ENCODE peak calls at places on chromosomes 3 and 15, in seven cellular contexts. A, P, S, N, C, D and U are unnamed samples.

GRCh38 chr3:101533603-101533968 is 20.6 kb upstream of the SENP7 start:
- DNase-seq in N (no peak), P (no peak), C (no peak), S (no peak), D (no peak), A (no peak), U (no peak)

GRCh38 chr3:79019137-79019923 is 748.5 kb downstream of the ROBO1 start:
- DNase-seq in S (peak), C (peak), D (peak), N (peak), A (peak), P (peak), U (peak)

GRCh38 chr3:37676885-37677284 is 184.8 kb upstream of the CTDSPL start:
- DNase-seq in S (no peak), P (no peak), A (no peak), C (no peak), D (no peak), N (no peak), U (no peak)

GRCh38 chr15:39631357-39631756 is 50.5 kb downstream of the THBS1 start:
- DNase-seq in D (no peak), C (no peak), N (no peak), A (no peak), P (no peak), S (no peak), U (no peak)

GRCh38 chr3:1442271-1442670 is 349.4 kb downstream of the CNTN6 start:
- DNase-seq in P (no peak), N (no peak), C (no peak), D (no peak), S (no peak), A (no peak), U (no peak)

GRCh38 chr3:177050466-177051237 is 146.6 kb downstream of the TBL1XR1 start:
- DNase-seq in C (no peak), D (peak), N (peak), P (no peak), A (peak), S (peak), U (peak)

GRCh38 chr3:13492048-13492447 is 11.9 kb downstream of the HDAC11 start:
- DNase-seq in S (no peak), P (no peak), A (no peak), N (no peak), D (no peak), C (no peak), U (no peak)

GRCh38 chr3:71491141-71491752 is 92.3 kb downstream of the FOXP1 start:
- DNase-seq in S (no peak), D (no peak), A (no peak), N (no peak), P (no peak), C (no peak), U (no peak)

GRCh38 chr3:63753995-63754394 is 65.1 kb upstream of the C3orf49 start:
- DNase-seq in S (no peak), N (no peak), P (no peak), D (no peak), A (no peak), C (no peak), U (no peak)

GRCh38 chr15:67383903-67384302 is 129.3 kb downstream of the IQCH start:
- DNase-seq in A (no peak), P (no peak), C (no peak), N (no peak), D (no peak), S (no peak), U (no peak)

GRCh38 chr3:157333551-157333991 is 103.1 kb upstream of the PTX3 start:
- DNase-seq in N (no peak), P (no peak), S (peak), C (no peak), D (no peak), A (no peak), U (no peak)

GRCh38 chr3:37604336-37604833 is 257.3 kb upstream of the CTDSPL start:
- DNase-seq in D (no peak), A (no peak), C (no peak), N (no peak), P (no peak), S (no peak), U (no peak)

GRCh38 chr3:16286161-16286560 is 21.1 kb downstream of the OXNAD1 start:
- DNase-seq in N (no peak), D (no peak), A (peak), P (no peak), S (no peak), C (no peak), U (no peak)

GRCh38 chr3:71119171-71119570 is 464.4 kb downstream of the FOXP1 start:
- DNase-seq in C (no peak), S (no peak), N (no peak), D (no peak), A (no peak), P (no peak), U (no peak)

GRCh38 chr3:38005076-38006020 is 14.8 kb downstream of the VILL start:
- DNase-seq in P (peak), A (no peak), D (peak), C (peak), N (no peak), S (no peak), U (no peak)

GRCh38 chr15:77001966-77002365 is 7.0 kb downstream of the PSTPIP1 start:
- DNase-seq in P (no peak), S (no peak), C (no peak), A (no peak), D (no peak), N (no peak), U (no peak)

GRCh38 chr15:89765694-89766093 is 10.4 kb upstream of the MESP2 start:
- DNase-seq in N (no peak), C (no peak), A (no peak), S (no peak), D (no peak), P (no peak), U (no peak)

GRCh38 chr15:67863442-67863987 is 23.7 kb upstream of the RNU6-1 start:
- DNase-seq in N (peak), S (peak), C (peak), P (peak), A (peak), D (peak), U (peak)

GRCh38 chr15:23447107-23447500 is at the start of gene GOLGA6L2:
- DNase-seq in D (no peak), A (peak), C (no peak), N (no peak), P (no peak), S (no peak), U (no peak)

GRCh38 chr3:125032100-125032643 is 23.6 kb downstream of the HEG1 start:
- DNase-seq in C (no peak), P (no peak), D (no peak), S (no peak), N (no peak), A (no peak), U (no peak)